ENCODE peak calls at places on chromosomes 11 and 22, in nine cellular contexts. H, R, Q, G, W, X, O, M and J are unnamed samples.
A peak's percentile ranks its signal among the peaks of the same experiment; 100 is the strongest.

GRCh38 chr11:77454867-77455655 is 18.8 kb downstream of the PAK1 start:
- DNase-seq in H (no peak), R (no peak), G (no peak), Q (no peak), M (no peak), O (no peak), X (no peak), W (no peak), J (no peak)

GRCh38 chr22:47333625-47334024 is 571.2 kb downstream of the TBC1D22A start:
- DNase-seq in G (no peak), Q (peak; percentile 56), W (no peak), H (no peak), O (peak; percentile 59), X (no peak), R (no peak), M (no peak), J (no peak)

GRCh38 chr11:45659818-45660160 is 5.6 kb downstream of the CHST1 start:
- DNase-seq in X (no peak), R (no peak), W (no peak), H (no peak), M (peak; percentile 33), G (no peak), Q (no peak), O (no peak), J (no peak)

GRCh38 chr22:29621761-29622526 is 18.5 kb downstream of the NF2 start:
- DNase-seq in M (no peak), W (no peak), O (peak; percentile 98), G (no peak), R (no peak), H (no peak), Q (peak; percentile 91), X (no peak), J (no peak)

GRCh38 chr11:92939305-92939704 is 30.1 kb upstream of the MTNR1B start:
- DNase-seq in R (no peak), M (no peak), W (no peak), X (no peak), O (no peak), G (no peak), Q (no peak), H (no peak), J (no peak)

GRCh38 chr11:83122766-83123165 is 34.2 kb upstream of the PCF11 start:
- DNase-seq in R (no peak), X (no peak), M (no peak), G (no peak), W (no peak), H (no peak), Q (no peak), O (no peak), J (no peak)

GRCh38 chr22:19868333-19868732 is 13.7 kb upstream of the GNB1L start:
- DNase-seq in X (no peak), M (no peak), Q (no peak), W (no peak), O (no peak), H (no peak), R (no peak), G (peak; percentile 18), J (no peak)

GRCh38 chr11:10044618-10045017 is 249.4 kb downstream of the SBF2 start:
- DNase-seq in Q (peak; percentile 10), H (no peak), G (no peak), M (no peak), X (no peak), R (no peak), O (peak; percentile 43), W (no peak), J (peak; percentile 10)

GRCh38 chr11:117997436-117998200 is 11.4 kb downstream of the IL10RA start:
- DNase-seq in O (no peak), G (peak; percentile 30), Q (no peak), W (no peak), R (no peak), M (no peak), X (no peak), H (no peak), J (peak; percentile 18)

GRCh38 chr11:70140859-70141489 is 62.1 kb upstream of the FADD start:
- DNase-seq in G (no peak), O (no peak), X (no peak), Q (no peak), W (no peak), R (no peak), M (no peak), H (no peak), J (peak; percentile 40)

GRCh38 chr11:2579315-2580060 is 120.3 kb downstream of the KCNQ1OT1 start:
- DNase-seq in X (no peak), Q (no peak), R (peak; percentile 10), O (peak; percentile 2), H (no peak), G (peak; percentile 45), W (no peak), M (peak; percentile 38), J (peak; percentile 42)

DNA sequence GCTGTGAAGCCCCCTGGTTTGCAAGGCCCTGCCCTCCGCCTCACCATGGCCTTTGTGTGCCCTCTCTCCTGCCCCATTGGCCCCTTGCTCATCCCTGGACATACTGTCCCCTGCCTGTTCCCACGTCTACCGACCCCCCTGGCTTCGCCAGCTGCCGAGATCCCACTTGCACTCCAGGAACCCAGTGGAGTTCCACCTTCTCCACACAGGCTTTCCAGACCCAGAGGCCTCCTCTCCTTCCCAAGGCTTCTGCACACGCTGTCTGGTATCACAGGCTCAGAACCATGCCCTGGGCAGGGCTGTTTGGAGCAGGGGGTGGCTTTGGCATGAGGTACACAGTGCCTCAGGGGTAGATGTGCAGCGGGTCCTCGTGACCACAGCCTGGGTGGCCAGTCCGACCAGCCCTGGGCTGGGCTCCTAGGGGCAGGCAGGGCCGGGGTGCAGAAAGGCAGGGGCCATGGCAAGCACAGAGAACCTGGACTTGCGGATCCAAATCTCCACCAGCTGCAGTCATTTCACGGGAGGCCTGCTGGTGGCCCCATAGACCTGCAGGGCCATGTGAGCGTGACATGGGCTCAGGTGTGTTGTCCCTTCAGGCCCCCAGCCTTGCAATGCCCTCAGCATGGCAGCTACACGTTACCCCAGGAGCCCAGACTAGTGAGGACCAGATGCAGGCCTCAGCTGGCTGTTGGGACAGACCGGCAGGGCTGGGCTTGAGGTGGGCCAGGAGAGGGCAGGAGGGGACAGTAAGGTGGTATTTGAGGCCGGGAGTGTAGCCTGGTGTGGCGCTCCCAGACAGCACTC is 9.5 kb downstream of the GRK2 start:
- DNase-seq in G (peak; percentile 48), O (no peak), R (no peak), Q (no peak), H (peak; percentile 69), X (no peak), W (no peak), M (peak; percentile 40), J (no peak)
- H3K4me1 ChIP-seq in G (peaks cover 88% of the 10 kb centered on the region), O (peaks cover 31% of the 10 kb centered on the region), R (peaks cover 69% of the 10 kb centered on the region), Q (peaks cover 19% of the 10 kb centered on the region), H (peaks cover 100% of the 10 kb centered on the region), X (peaks cover 60% of the 10 kb centered on the region), W (peaks cover 69% of the 10 kb centered on the region), M (peaks cover 50% of the 10 kb centered on the region), J (no peaks in the 10 kb centered on the region)

GRCh38 chr11:32116668-32117067 is 25.8 kb downstream of the RCN1 start:
- DNase-seq in H (no peak), W (no peak), G (no peak), Q (no peak), X (no peak), M (no peak), R (no peak), O (peak; percentile 21), J (no peak)

GRCh38 chr11:32118025-32118974 is 27.4 kb downstream of the RCN1 start:
- DNase-seq in M (no peak), G (no peak), H (no peak), W (no peak), Q (peak; percentile 77), X (no peak), O (peak; percentile 79), R (no peak), J (no peak)

GRCh38 chr11:32113637-32114203 is 22.8 kb downstream of the RCN1 start:
- DNase-seq in X (no peak), M (no peak), R (no peak), H (no peak), G (no peak), O (no peak), W (no peak), Q (no peak), J (no peak)

GRCh38 chr11:32113200-32113599 is 22.3 kb downstream of the RCN1 start:
- DNase-seq in X (no peak), H (no peak), M (peak; percentile 43), Q (no peak), W (no peak), O (no peak), R (no peak), G (no peak), J (no peak)

DNA sequence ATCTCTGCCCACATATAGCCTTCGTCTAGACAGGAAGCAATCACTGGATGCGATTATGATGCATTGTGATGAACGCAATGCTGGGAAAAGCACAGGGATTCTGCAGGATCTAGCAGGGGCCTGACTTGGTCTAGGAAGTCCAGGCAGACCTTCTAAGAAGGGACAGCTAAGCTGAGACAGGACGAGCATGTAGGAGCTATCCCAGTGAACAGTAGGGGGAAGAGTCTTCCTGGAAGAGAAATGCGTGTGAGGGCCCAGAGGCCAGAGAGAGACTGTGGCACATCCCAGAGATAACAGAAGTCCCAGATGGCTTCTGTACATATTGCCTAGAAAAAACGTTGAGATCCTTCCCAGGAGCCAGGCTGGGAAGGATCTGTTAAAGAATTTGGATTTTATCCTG is 24.5 kb downstream of the RCN1 start:
- DNase-seq in R (no peak), Q (no peak), M (no peak), O (no peak), H (no peak), W (no peak), X (no peak), G (no peak), J (no peak)
- TF ChIP-seq CTCF in R (no peak), Q (no peak), M (no peak), O (peak; percentile 5), H (no peak), W (no peak), X (no peak), G (no peak), J (peak; percentile 15)

GRCh38 chr11:65921876-65922275 is 2.6 kb downstream of the DRAP1 start:
- DNase-seq in H (no peak), X (no peak), Q (no peak), O (no peak), W (no peak), R (no peak), G (no peak), M (no peak), J (no peak)
- H3K4me1 ChIP-seq in H (peaks cover 29% of the 10 kb centered on the region), X (peaks cover 19% of the 10 kb centered on the region), Q (peaks cover 26% of the 10 kb centered on the region), O (peaks cover 17% of the 10 kb centered on the region), W (peaks cover 19% of the 10 kb centered on the region), R (peaks cover 29% of the 10 kb centered on the region), G (peaks cover 27% of the 10 kb centered on the region), M (peaks cover 19% of the 10 kb centered on the region), J (peaks cover 15% of the 10 kb centered on the region)

DNA sequence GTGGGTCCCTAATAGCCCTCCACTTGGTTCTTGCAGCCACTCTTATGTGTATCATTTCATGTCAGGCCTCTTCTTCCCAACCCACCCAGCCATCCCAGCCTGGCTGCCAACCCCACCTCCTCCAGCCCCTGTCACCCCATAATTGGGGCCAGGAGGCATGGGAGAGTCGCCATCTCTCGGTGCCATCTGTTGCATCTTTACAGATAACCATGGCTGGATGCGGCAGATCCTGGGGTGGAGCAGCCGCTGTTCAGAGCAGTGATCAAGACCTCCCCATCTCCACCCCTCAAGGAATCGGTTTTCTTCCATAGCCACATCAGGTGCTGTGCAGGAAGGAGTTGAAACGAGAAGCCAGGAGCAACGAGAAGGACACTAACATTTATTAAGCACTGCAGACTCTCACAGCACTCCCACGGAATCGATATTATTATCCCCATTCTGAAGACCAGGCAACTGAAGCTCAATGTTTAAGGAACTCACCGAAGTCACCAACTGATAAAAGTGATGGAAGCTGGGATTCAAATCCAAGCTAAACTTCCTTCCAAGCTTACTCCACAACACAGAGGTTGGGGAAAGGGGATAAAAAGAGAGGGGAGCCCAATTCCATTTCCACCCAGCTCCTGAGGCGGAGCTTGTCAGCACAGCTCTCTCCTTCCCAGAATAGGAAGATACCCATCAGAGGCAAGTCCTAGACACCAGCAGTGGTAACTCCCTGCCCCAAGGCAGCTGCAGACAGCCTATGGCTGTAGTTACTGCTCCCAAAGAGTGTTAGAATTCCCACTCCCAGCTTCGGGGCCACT is 2.7 kb downstream of the SLC43A1 start:
- DNase-seq in G (no peak), R (no peak), M (no peak), W (no peak), H (no peak), X (no peak), Q (no peak), O (no peak), J (no peak)
- TF ChIP-seq CTCF in G (no peak), R (no peak), M (no peak), W (no peak), H (no peak), X (no peak), Q (no peak), O (no peak), J (no peak)